ENCODE peak calls at places on chromosomes 4 and X, in six cellular contexts. I is heart left ventricle, P is ascending aorta, V is cardiac muscle cell, F is NB4, S is HFF-Myc. E is an unnamed sample.

GRCh38 chr4:145107126-145107525 is 9.0 kb downstream of the ABCE1 start:
- DNase-seq in I (no peak), P (no peak), V (no peak), F (no peak), S (no peak), E (no peak)

GRCh38 chr4:1345905-1346780 is 865 bp upstream of the UVSSA start:
- DNase-seq in I (peak; percentile 78), P (no peak), V (peak; percentile 82), F (peak; percentile 93), S (no peak), E (peak; percentile 62)

GRCh38 chr4:5030927-5031326 is 11.7 kb upstream of the CYTL1 start:
- DNase-seq in I (no peak), P (no peak), V (no peak), F (no peak), S (no peak), E (no peak)

GRCh38 chrX:57915680-57916079 is 5.4 kb upstream of the ZXDA start:
- DNase-seq in I (no peak), P (no peak), V (no peak), F (peak; percentile 20), S (no peak), E (no peak)

GRCh38 chr4:31283689-31284088 is 563.5 kb downstream of the PCDH7 start:
- DNase-seq in I (no peak), P (no peak), V (no peak), F (no peak), S (no peak), E (no peak)

GRCh38 chrX:153646620-153647373 is at the start of gene DUSP9:
- DNase-seq in I (no peak), P (no peak), V (peak; percentile 69), F (peak; percentile 57), S (no peak), E (peak; percentile 44)

GRCh38 chr4:168724960-168725359 is 228.1 kb downstream of the PALLD start:
- DNase-seq in I (no peak), P (no peak), V (no peak), F (no peak), S (no peak), E (no peak)

GRCh38 chr4:113881256-113881655 is 98.2 kb downstream of the ARSJ start:
- DNase-seq in I (no peak), P (no peak), V (no peak), F (no peak), S (no peak), E (no peak)

GRCh38 chrX:100864967-100865366 is 9.2 kb downstream of the NOX1 start:
- DNase-seq in I (no peak), P (no peak), V (no peak), F (no peak), S (peak; percentile 3), E (no peak)

GRCh38 chr4:77021614-77022089 is 54.1 kb downstream of the CCNI start:
- DNase-seq in I (peak; percentile 41), P (no peak), V (peak; percentile 28), F (peak; percentile 40), S (no peak), E (no peak)

GRCh38 chrX:9062621-9063020 is 28.7 kb upstream of the FAM9B start:
- DNase-seq in I (no peak), P (no peak), V (no peak), F (no peak), S (no peak), E (no peak)

GRCh38 chr4:20662851-20663250 is 37.4 kb upstream of the PACRGL start:
- DNase-seq in I (no peak), P (no peak), V (no peak), F (no peak), S (no peak), E (no peak)

GRCh38 chr4:166903408-166903807 is 330.9 kb downstream of the SPOCK3 start:
- DNase-seq in I (no peak), P (no peak), V (no peak), F (no peak), S (no peak), E (no peak)

GRCh38 chr4:118112117-118112516 is 77.8 kb downstream of the NDST3 start:
- DNase-seq in I (no peak), P (no peak), V (no peak), F (no peak), S (no peak), E (no peak)

DNA sequence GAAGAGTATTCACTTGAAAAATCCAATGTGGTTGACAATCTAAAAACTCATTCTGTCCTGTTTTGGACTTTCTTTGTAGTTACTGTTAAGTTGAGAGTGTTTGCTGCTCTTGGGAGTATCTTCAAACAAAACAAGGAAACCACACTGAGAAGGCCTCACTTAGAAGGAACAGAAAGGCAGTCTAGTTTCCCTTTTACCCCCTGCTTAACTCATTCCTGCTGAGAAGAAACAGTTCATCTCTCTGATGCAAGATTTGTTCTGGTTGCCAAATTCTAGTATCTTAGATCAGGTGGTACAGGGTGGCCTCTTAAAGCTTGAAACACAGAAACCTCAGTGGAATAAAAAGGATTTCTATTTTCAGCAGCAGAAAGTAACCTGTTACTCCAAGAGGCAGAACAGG is 41.4 kb downstream of the GUCY2F start:
- DNase-seq in I (no peak), P (no peak), V (no peak), F (peak; percentile 7), S (no peak), E (no peak)
- H3K4me3 ChIP-seq in I (no peak overlapping the region), P (no peak overlapping the region), V (no peak overlapping the region), F (no peak overlapping the region), S (no peak overlapping the region), E (no peak overlapping the region)

GRCh38 chrX:45761920-45762319 is 561.2 kb upstream of the DIPK2B start:
- DNase-seq in I (no peak), P (no peak), V (no peak), F (no peak), S (no peak), E (no peak)

GRCh38 chrX:45765726-45766125 is 565.0 kb upstream of the DIPK2B start:
- DNase-seq in I (no peak), P (no peak), V (no peak), F (peak; percentile 35), S (no peak), E (no peak)

GRCh38 chrX:45765281-45765680 is 564.6 kb upstream of the DIPK2B start:
- DNase-seq in I (no peak), P (no peak), V (no peak), F (no peak), S (no peak), E (no peak)

GRCh38 chrX:45760187-45760742 is 559.6 kb upstream of the DIPK2B start:
- DNase-seq in I (no peak), P (no peak), V (no peak), F (no peak), S (no peak), E (no peak)

GRCh38 chrX:45762699-45763647 is 562.3 kb upstream of the DIPK2B start:
- DNase-seq in I (no peak), P (no peak), V (no peak), F (peak; percentile 57), S (no peak), E (no peak)
- H3K4me3 ChIP-seq in I (no peak overlapping the region), P (no peak overlapping the region), V (no peak overlapping the region), F (peak overlapping the region; percentile 49), S (peak overlapping the region; percentile 30), E (no peak overlapping the region)

GRCh38 chrX:131801911-131802310 is 221.2 kb upstream of the STK26 start:
- DNase-seq in I (no peak), P (no peak), V (no peak), F (no peak), S (no peak), E (no peak)

GRCh38 chrX:131801066-131801465 is 222.0 kb upstream of the STK26 start:
- DNase-seq in I (no peak), P (no peak), V (no peak), F (no peak), S (no peak), E (no peak)

DNA sequence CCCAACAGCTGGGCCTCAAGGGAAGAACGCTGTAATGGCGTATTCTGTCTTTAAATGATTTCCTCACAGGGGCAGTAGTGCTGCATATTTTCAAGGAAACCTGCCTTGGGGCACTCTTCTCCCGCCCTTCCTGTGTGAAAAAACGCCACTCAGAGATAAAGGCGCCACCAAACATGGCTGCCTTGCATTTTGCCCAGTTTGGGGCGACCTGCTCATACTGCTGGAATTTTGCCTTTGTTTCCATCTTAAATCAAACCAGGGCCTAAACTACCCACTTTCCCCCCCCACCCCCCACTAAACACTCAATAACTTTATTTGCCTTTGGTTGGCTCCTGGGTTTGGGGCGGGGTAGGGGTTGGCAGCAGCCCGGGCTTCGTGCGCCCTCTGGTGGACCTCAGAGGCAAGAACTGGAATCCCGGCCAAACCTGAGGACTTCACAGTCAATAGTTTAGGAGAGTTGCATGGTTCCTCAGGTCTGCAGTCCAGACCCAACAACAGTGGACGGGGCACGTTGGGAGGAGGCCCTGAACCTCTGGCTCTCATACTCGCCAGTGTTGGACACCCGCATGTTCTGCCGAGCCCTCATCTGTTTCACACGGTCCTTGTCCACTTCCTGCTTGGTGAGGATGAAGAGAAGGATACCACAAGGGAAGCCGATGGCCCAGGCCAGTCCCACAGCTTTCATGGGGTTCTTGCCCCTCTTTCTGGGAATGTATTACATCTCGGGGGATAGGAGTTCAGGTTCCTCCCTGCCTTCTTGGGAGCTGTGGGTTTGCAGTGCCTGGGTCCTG is 220.1 kb upstream of the STK26 start:
- DNase-seq in I (peak; percentile 78), P (peak; percentile 39), V (no peak), F (peak; percentile 5), S (no peak), E (no peak)
- H3K4me3 ChIP-seq in I (no peak overlapping the region), P (peak overlapping the region; percentile 19), V (no peak overlapping the region), F (no peak overlapping the region), S (no peak overlapping the region), E (no peak overlapping the region)

DNA sequence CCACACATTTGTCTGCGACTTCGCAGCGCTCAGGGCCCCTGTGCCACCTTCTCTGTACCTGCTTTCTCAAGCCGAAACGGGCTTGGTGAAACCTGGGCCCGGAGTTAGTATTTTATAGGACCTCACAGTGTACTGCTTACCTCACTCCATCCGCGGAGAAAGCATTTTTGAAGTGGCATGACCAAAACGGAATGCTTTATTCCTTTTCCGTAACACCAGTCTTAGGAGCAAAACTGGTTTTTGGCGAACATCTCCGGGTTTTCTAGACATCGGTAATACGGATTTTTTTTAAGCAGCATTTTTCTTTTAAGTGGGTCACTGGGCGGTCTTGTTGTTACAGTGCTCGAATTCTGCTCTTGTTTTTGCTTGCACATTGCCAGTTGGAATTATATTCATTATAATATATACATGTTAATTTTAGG is 3.6 kb downstream of the ZIC3 start:
- DNase-seq in I (no peak), P (no peak), V (no peak), F (no peak), S (no peak), E (no peak)
- H3K4me3 ChIP-seq in I (no peak overlapping the region), P (no peak overlapping the region), V (peak overlapping the region; percentile 55), F (no peak overlapping the region), S (no peak overlapping the region), E (no peak overlapping the region)